ENCODE peak calls at places on chromosomes 5 and 9, in ten cellular contexts. One of them, this sample, is unnamed.

GRCh38 chr9:114282507-114282906 is 40.4 kb upstream of the ORM1 start:
- DNase-seq in iPS-NIHi11: no peak
- DNase-seq in M059J: no peak
- DNase-seq in activated gamma-delta T cell: no peak
- DNase-seq in D341Med: no peak
- DNase-seq in PC-9: no peak
- DNase-seq in sciatic nerve: peak; percentile 36
- DNase-seq in hypothalamus: no peak
- DNase-seq in NCI-H2029 treated with DMSO at 0.1 percent for 48 hours: no peak
- DNase-seq in NCI-H1930: no peak
- DNase-seq in this sample: no peak

GRCh38 chr5:121967187-121967586 is 5.4 kb downstream of the SRFBP1 start:
- DNase-seq in iPS-NIHi11: no peak
- DNase-seq in M059J: peak; percentile 23
- DNase-seq in activated gamma-delta T cell: no peak
- DNase-seq in D341Med: no peak
- DNase-seq in PC-9: no peak
- DNase-seq in sciatic nerve: no peak
- DNase-seq in hypothalamus: no peak
- DNase-seq in NCI-H2029 treated with DMSO at 0.1 percent for 48 hours: no peak
- DNase-seq in NCI-H1930: no peak
- DNase-seq in this sample: peak; percentile 8

GRCh38 chr5:54301215-54301614 is 9.2 kb downstream of the ARL15 start:
- DNase-seq in iPS-NIHi11: no peak
- DNase-seq in M059J: no peak
- DNase-seq in activated gamma-delta T cell: no peak
- DNase-seq in D341Med: no peak
- DNase-seq in PC-9: no peak
- DNase-seq in sciatic nerve: no peak
- DNase-seq in hypothalamus: no peak
- DNase-seq in NCI-H2029 treated with DMSO at 0.1 percent for 48 hours: no peak
- DNase-seq in NCI-H1930: no peak
- DNase-seq in this sample: no peak

GRCh38 chr5:64312496-64312895 is 146.9 kb downstream of the RNF180 start:
- DNase-seq in iPS-NIHi11: no peak
- DNase-seq in M059J: no peak
- DNase-seq in activated gamma-delta T cell: no peak
- DNase-seq in D341Med: no peak
- DNase-seq in PC-9: no peak
- DNase-seq in sciatic nerve: no peak
- DNase-seq in hypothalamus: no peak
- DNase-seq in NCI-H2029 treated with DMSO at 0.1 percent for 48 hours: no peak
- DNase-seq in NCI-H1930: no peak
- DNase-seq in this sample: no peak

GRCh38 chr9:9819886-9820285 is 792.9 kb downstream of the PTPRD start:
- DNase-seq in iPS-NIHi11: no peak
- DNase-seq in M059J: no peak
- DNase-seq in activated gamma-delta T cell: no peak
- DNase-seq in D341Med: no peak
- DNase-seq in PC-9: no peak
- DNase-seq in sciatic nerve: no peak
- DNase-seq in hypothalamus: no peak
- DNase-seq in NCI-H2029 treated with DMSO at 0.1 percent for 48 hours: no peak
- DNase-seq in NCI-H1930: no peak
- DNase-seq in this sample: no peak

GRCh38 chr5:66643383-66643782 is 47.2 kb downstream of the MAST4 start:
- DNase-seq in iPS-NIHi11: no peak
- DNase-seq in M059J: no peak
- DNase-seq in activated gamma-delta T cell: no peak
- DNase-seq in D341Med: no peak
- DNase-seq in PC-9: no peak
- DNase-seq in sciatic nerve: no peak
- DNase-seq in hypothalamus: no peak
- DNase-seq in NCI-H2029 treated with DMSO at 0.1 percent for 48 hours: peak; percentile 53
- DNase-seq in NCI-H1930: no peak
- DNase-seq in this sample: no peak

GRCh38 chr9:7936201-7936600 is 136.6 kb upstream of the DMAC1 start:
- DNase-seq in iPS-NIHi11: no peak
- DNase-seq in M059J: no peak
- DNase-seq in activated gamma-delta T cell: no peak
- DNase-seq in D341Med: no peak
- DNase-seq in PC-9: no peak
- DNase-seq in sciatic nerve: no peak
- DNase-seq in hypothalamus: no peak
- DNase-seq in NCI-H2029 treated with DMSO at 0.1 percent for 48 hours: no peak
- DNase-seq in NCI-H1930: no peak
- DNase-seq in this sample: peak; percentile 99

GRCh38 chr5:73816656-73817420 is 190.8 kb downstream of the ARHGEF28 start:
- DNase-seq in iPS-NIHi11: no peak
- DNase-seq in M059J: no peak
- DNase-seq in activated gamma-delta T cell: no peak
- DNase-seq in D341Med: no peak
- DNase-seq in PC-9: no peak
- DNase-seq in sciatic nerve: no peak
- DNase-seq in hypothalamus: no peak
- DNase-seq in NCI-H2029 treated with DMSO at 0.1 percent for 48 hours: no peak
- DNase-seq in NCI-H1930: no peak
- DNase-seq in this sample: no peak

GRCh38 chr9:136624184-136624951 is 38.3 kb upstream of the EGFL7 start:
- DNase-seq in iPS-NIHi11: no peak
- DNase-seq in M059J: no peak
- DNase-seq in activated gamma-delta T cell: no peak
- DNase-seq in D341Med: no peak
- DNase-seq in PC-9: no peak
- DNase-seq in sciatic nerve: no peak
- DNase-seq in hypothalamus: no peak
- DNase-seq in NCI-H2029 treated with DMSO at 0.1 percent for 48 hours: no peak
- DNase-seq in NCI-H1930: no peak
- DNase-seq in this sample: no peak

GRCh38 chr5:72537166-72537565 is 30.0 kb upstream of the ZNF366 start:
- DNase-seq in iPS-NIHi11: no peak
- DNase-seq in M059J: no peak
- DNase-seq in activated gamma-delta T cell: no peak
- DNase-seq in D341Med: peak; percentile 65
- DNase-seq in PC-9: no peak
- DNase-seq in sciatic nerve: no peak
- DNase-seq in hypothalamus: no peak
- DNase-seq in NCI-H2029 treated with DMSO at 0.1 percent for 48 hours: no peak
- DNase-seq in NCI-H1930: no peak
- DNase-seq in this sample: no peak

This sample was measured in G401.